ENCODE peak calls at places on chromosomes 6 and 20, in four cellular contexts. F is stimulated activated CD4-positive, alpha-beta T cell treated with anti-CD3 and anti-CD28 coated beads, Interleukin-15, amount 100 ng/mL, for 1 hour; O is HTR-8/SVneo; M is left lung. A is an unnamed sample.

GRCh38 chr6:34462561-34462971 is 3.3 kb upstream of the PACSIN1 start:
- DNase-seq in F (no peak), M (no peak), O (peak; percentile 61), A (peak; percentile 10)

GRCh38 chr6:116277124-116277523 is 2.6 kb downstream of the TSPYL1 start:
- DNase-seq in F (no peak), O (no peak), M (no peak), A (no peak)

GRCh38 chr20:10735195-10735949 is 61.6 kb upstream of the JAG1 start:
- DNase-seq in M (no peak), F (no peak), O (no peak), A (no peak)

GRCh38 chr6:109397020-109397419 is 14.8 kb upstream of the CD164 start:
- DNase-seq in F (no peak), M (no peak), O (no peak), A (no peak)

GRCh38 chr20:58393299-58393698 is 4.3 kb downstream of the VAPB start:
- DNase-seq in M (no peak), F (no peak), O (peak; percentile 65), A (no peak)

GRCh38 chr20:44690781-44691423 is 24.3 kb upstream of the CCN5 start:
- DNase-seq in O (no peak), M (no peak), F (no peak), A (no peak)

GRCh38 chr6:34597605-34598353 is 41.6 kb upstream of the SPDEF start:
- DNase-seq in F (no peak), O (no peak), M (no peak), A (no peak)

GRCh38 chr20:17326096-17326495 is 99.3 kb downstream of the PCSK2 start:
- DNase-seq in M (no peak), O (no peak), F (no peak), A (no peak)

GRCh38 chr20:40274912-40275654 is 414.0 kb downstream of the MAFB start:
- DNase-seq in F (no peak), O (no peak), M (no peak), A (no peak)

GRCh38 chr6:121549741-121550140 is 114.3 kb downstream of the GJA1 start:
- DNase-seq in M (no peak), O (peak; percentile 34), F (no peak), A (no peak)

GRCh38 chr6:41451515-41452163 is 94.5 kb upstream of the FOXP4 start:
- DNase-seq in M (peak; percentile 36), O (no peak), F (no peak), A (no peak)

GRCh38 chr20:6588296-6588695 is 179.2 kb upstream of the BMP2 start:
- DNase-seq in M (no peak), O (no peak), F (no peak), A (no peak)

GRCh38 chr6:162373868-162374267 is 353.7 kb downstream of the PRKN start:
- DNase-seq in O (no peak), F (no peak), M (no peak), A (no peak)

GRCh38 chr20:53872561-53873248 is 197.7 kb downstream of the BCAS1 start:
- DNase-seq in M (no peak), F (no peak), O (no peak), A (no peak)

GRCh38 chr20:54068966-54069365 is 1.4 kb downstream of the BCAS1 start:
- DNase-seq in F (no peak), M (no peak), O (no peak), A (no peak)

GRCh38 chr6:63897459-63897858 is 261.9 kb downstream of the PHF3 start:
- DNase-seq in O (no peak), F (no peak), M (no peak), A (no peak)

GRCh38 chr20:50982372-50982771 is 23.8 kb downstream of the MOCS3 start:
- DNase-seq in O (no peak), F (no peak), M (no peak), A (no peak)

GRCh38 chr6:121540210-121540609 is 104.8 kb downstream of the GJA1 start:
- DNase-seq in O (no peak), M (no peak), F (no peak), A (no peak)